ENCODE peak calls at places on chromosomes 6 and 20, in nine cellular contexts. C is IMR-90, R is tibial artery, X is psoas muscle, B is heart right ventricle, P is WTC11, L is cardiac muscle cell, Z is HFF-Myc, H is AG04450. A is an unnamed sample.

GRCh38 chr6:112475083-112475482 is 128.0 kb downstream of the RFPL4B start:
- DNase-seq in X (no peak), L (no peak), C (peak), Z (no peak), H (no peak), R (no peak), B (no peak), P (no peak), A (no peak)

GRCh38 chr6:8182209-8182845 is 80.0 kb upstream of the EEF1E1 start:
- DNase-seq in C (peak), H (no peak), P (no peak), R (no peak), L (no peak), B (no peak), X (no peak), Z (no peak), A (no peak)

GRCh38 chr6:30113377-30113759 is 478 bp upstream of the TRIM31 start:
- DNase-seq in R (no peak), H (no peak), L (no peak), P (no peak), B (no peak), Z (no peak), X (no peak), C (no peak), A (no peak)

GRCh38 chr6:39493174-39493573 is 170.7 kb upstream of the KCNK16 start:
- DNase-seq in X (no peak), Z (no peak), P (no peak), R (no peak), B (no peak), C (no peak), L (peak), H (no peak), A (no peak)

GRCh38 chr6:118860880-118861279 is 33.1 kb upstream of the ASF1A start:
- DNase-seq in P (peak), L (no peak), C (no peak), X (peak), R (no peak), H (no peak), B (no peak), Z (no peak), A (no peak)

GRCh38 chr6:149211046-149211571 is 106.4 kb upstream of the TAB2 start:
- DNase-seq in R (no peak), L (no peak), X (no peak), B (no peak), H (no peak), C (peak), P (no peak), Z (no peak), A (no peak)

GRCh38 chr6:169048806-169049205 is 204.8 kb downstream of the THBS2 start:
- DNase-seq in P (no peak), C (no peak), H (no peak), R (no peak), B (no peak), Z (no peak), L (no peak), X (no peak), A (no peak)

GRCh38 chr6:44558315-44559227 is 171.1 kb downstream of the CDC5L start:
- DNase-seq in R (no peak), X (no peak), H (no peak), L (no peak), B (no peak), C (no peak), Z (no peak), P (no peak), A (no peak)

GRCh38 chr20:45822863-45823262 is 4.2 kb downstream of the TNNC2 start:
- DNase-seq in R (no peak), L (no peak), P (no peak), B (no peak), X (no peak), C (peak), Z (no peak), H (no peak), A (no peak)

GRCh38 chr6:53728570-53729194 is 63.1 kb upstream of the KLHL31 start:
- DNase-seq in X (no peak), Z (peak), B (peak), P (peak), R (no peak), C (peak), L (peak), H (peak), A (no peak)

GRCh38 chr20:3560578-3560977 is 89.8 kb downstream of the ATRN start:
- DNase-seq in P (no peak), C (peak), R (no peak), X (no peak), B (no peak), H (no peak), L (no peak), Z (no peak), A (no peak)

GRCh38 chr6:168212322-168212721 is 107.3 kb downstream of the DACT2 start:
- DNase-seq in L (no peak), P (no peak), Z (no peak), R (peak), C (no peak), B (no peak), X (no peak), H (no peak), A (no peak)

GRCh38 chr6:157597461-157598312 is 216.7 kb downstream of the ZDHHC14 start:
- DNase-seq in P (peak), R (peak), H (no peak), C (no peak), B (peak), Z (no peak), L (peak), X (no peak), A (no peak)

GRCh38 chr20:36446557-36446956 is 94.8 kb upstream of the MYL9 start:
- DNase-seq in X (no peak), C (no peak), B (no peak), P (no peak), Z (no peak), H (no peak), R (no peak), L (no peak), A (no peak)

GRCh38 chr20:3042621-3043020 is 801 bp upstream of the GNRH2 start:
- DNase-seq in B (peak), X (peak), H (no peak), L (no peak), R (peak), Z (no peak), C (no peak), P (no peak), A (no peak)

GRCh38 chr20:34781250-34781649 is 44.2 kb downstream of the NCOA6 start:
- DNase-seq in R (no peak), B (no peak), Z (no peak), P (no peak), H (no peak), X (no peak), L (no peak), C (no peak), A (no peak)

GRCh38 chr6:26420607-26421235 is 18.6 kb downstream of the BTN3A1 start:
- DNase-seq in L (peak), X (no peak), H (no peak), B (peak), R (no peak), C (peak), P (peak), Z (no peak), A (no peak)

GRCh38 chr6:190596-191395 is 101.5 kb upstream of the DUSP22 start:
- DNase-seq in L (peak), X (no peak), H (no peak), Z (no peak), P (no peak), C (no peak), R (no peak), B (no peak), A (no peak)

GRCh38 chr6:105507811-105508210 is 104.9 kb upstream of the PREP start:
- DNase-seq in P (no peak), C (no peak), L (no peak), B (no peak), X (no peak), Z (no peak), H (no peak), R (no peak), A (no peak)

GRCh38 chr6:42961020-42961470 is 491 bp downstream of the GNMT start:
- DNase-seq in L (no peak), B (no peak), P (no peak), X (no peak), Z (no peak), H (no peak), C (no peak), R (no peak), A (no peak)

GRCh38 chr6:42962502-42963178 is 2.1 kb downstream of the GNMT start:
- DNase-seq in C (no peak), L (no peak), X (no peak), B (no peak), P (no peak), H (no peak), Z (no peak), R (no peak), A (no peak)

GRCh38 chr6:42962096-42962495 is 1.5 kb downstream of the GNMT start:
- DNase-seq in H (no peak), R (no peak), L (no peak), P (no peak), C (no peak), Z (no peak), B (no peak), X (no peak), A (no peak)

GRCh38 chr6:42963179-42963854 is 2.8 kb downstream of the GNMT start:
- DNase-seq in B (no peak), P (no peak), H (no peak), C (no peak), Z (no peak), R (no peak), X (no peak), L (no peak), A (no peak)

GRCh38 chr6:42963855-42964605 is 3.5 kb downstream of the GNMT start:
- DNase-seq in P (peak), B (no peak), Z (no peak), H (peak), X (no peak), C (peak), R (no peak), L (peak), A (no peak)
- TF ChIP-seq CTCF in P (no peak), B (no peak), Z (peak), H (peak), X (no peak), C (peak), R (no peak), L (peak), A (peak)

DNA sequence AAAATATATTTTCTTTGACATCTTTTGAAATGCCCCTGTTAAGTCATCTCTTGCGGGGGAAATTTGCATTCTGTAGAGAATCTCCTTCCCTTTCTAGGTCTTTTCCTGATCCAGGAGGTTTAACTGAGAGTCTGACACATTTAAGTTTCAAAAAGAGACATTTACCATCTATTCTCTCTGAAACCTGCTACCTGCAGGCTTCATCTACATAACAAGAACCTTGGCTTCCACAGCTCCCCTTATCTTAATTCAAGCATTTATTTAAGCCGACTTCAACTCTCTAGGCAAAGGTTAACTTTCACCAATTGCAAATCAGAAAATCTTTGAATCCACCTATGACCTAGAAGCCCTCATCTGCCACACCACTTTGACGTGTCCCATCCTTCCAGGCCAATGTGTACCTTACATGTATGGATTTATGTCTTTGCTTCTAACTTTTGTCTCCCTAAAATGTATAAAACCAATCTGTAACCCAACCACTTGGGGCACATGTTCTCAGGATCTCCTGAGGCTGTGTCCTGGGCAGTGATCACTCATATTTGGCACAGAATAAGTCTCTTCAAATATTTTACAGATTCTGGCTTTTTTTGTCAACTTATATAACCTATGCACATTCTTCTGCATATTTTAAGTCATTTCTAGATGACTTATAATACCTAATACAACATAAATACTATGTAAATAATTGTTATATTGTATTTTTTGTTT is 666.7 kb downstream of the UTRN start:
- DNase-seq in Z (no peak), R (no peak), H (no peak), B (no peak), P (no peak), X (no peak), C (no peak), L (no peak), A (no peak)
- TF ChIP-seq CTCF in Z (no peak), R (no peak), H (no peak), B (no peak), P (no peak), X (no peak), C (no peak), L (no peak), A (no peak)

GRCh38 chr6:86474081-86474480 is 463.2 kb upstream of the HTR1E start:
- DNase-seq in H (no peak), L (no peak), B (no peak), C (no peak), Z (no peak), P (no peak), R (no peak), X (no peak), A (no peak)
- TF ChIP-seq CTCF in H (no peak), L (no peak), B (no peak), C (no peak), Z (no peak), P (no peak), R (no peak), X (no peak), A (no peak)

GRCh38 chr6:151107897-151108427 is 131.8 kb upstream of the AKAP12 start:
- DNase-seq in L (no peak), B (no peak), P (no peak), X (no peak), R (no peak), C (no peak), H (no peak), Z (no peak), A (no peak)
- TF ChIP-seq CTCF in L (no peak), B (no peak), P (no peak), X (no peak), R (no peak), C (no peak), H (no peak), Z (no peak), A (no peak)

DNA sequence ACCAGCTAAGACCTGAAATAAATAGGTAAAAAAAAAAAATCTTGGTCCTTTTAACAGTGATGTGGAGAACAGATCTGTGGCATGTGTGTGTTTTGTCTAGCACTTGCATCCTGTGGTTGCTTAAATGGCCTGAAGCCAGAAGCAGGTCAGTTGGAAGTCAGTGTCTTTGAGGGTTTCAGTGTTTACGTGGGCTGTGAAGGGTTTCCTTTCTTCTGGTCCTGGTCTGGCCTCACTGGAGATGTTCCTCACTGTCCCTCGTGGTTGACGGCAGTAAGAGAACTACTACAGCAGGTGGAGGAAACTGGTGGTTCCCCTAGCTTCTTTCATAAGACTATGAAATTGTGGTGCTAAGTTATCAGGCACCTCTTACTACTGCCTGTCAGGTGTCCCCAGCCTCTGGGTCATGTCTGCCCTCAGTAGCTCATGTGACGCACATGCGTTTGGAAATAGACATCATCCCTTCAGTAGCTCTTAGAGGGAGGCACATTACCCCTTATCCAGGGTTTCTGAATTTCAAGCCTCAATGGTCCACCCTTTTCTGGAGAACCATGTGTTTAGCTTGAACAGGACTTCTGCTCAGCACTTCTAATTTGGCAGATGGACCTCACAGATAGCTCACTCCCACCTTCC is 59.4 kb upstream of the SCP2D1 start:
- DNase-seq in R (no peak), P (no peak), Z (no peak), C (peak), X (no peak), B (no peak), L (no peak), H (no peak), A (peak)
- TF ChIP-seq CTCF in R (no peak), P (no peak), Z (no peak), C (no peak), X (no peak), B (no peak), L (no peak), H (no peak), A (peak)

GRCh38 chr6:55943329-55943728 is 67.9 kb upstream of the BMP5 start:
- DNase-seq in P (no peak), H (no peak), X (no peak), L (no peak), R (no peak), Z (no peak), B (no peak), C (peak), A (no peak)

GRCh38 chr6:55937227-55937626 is 61.8 kb upstream of the BMP5 start:
- DNase-seq in L (no peak), R (no peak), P (no peak), X (no peak), Z (no peak), B (no peak), H (no peak), C (no peak), A (no peak)

GRCh38 chr6:55941713-55942112 is 66.3 kb upstream of the BMP5 start:
- DNase-seq in P (no peak), B (no peak), X (no peak), C (peak), Z (no peak), L (no peak), H (no peak), R (no peak), A (no peak)
- TF ChIP-seq CTCF in P (no peak), B (no peak), X (no peak), C (peak), Z (no peak), L (no peak), H (peak), R (no peak), A (no peak)

DNA sequence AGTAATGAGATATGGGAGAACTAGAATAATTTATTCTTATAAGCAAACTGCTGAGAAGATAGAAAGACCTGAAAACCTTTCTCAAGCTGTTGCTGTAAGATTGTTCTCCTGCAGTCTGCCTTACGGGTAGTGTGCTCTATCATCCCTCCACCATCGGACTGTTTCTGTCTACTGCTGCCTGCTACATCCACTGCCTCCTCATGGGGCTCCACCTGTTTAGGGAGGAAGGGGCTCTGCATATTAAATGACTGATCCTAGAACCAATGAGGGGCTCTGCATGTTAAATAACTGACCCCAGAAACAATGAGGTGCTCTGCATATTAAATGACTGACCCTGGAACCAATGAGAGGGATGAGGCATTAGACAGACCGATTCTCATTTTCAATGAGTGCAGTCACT is 654.6 kb downstream of the KIF16B start:
- DNase-seq in X (no peak), P (no peak), L (no peak), H (no peak), R (no peak), B (no peak), Z (no peak), C (no peak), A (no peak)
- TF ChIP-seq CTCF in X (no peak), P (no peak), L (no peak), H (no peak), R (no peak), B (no peak), Z (no peak), C (no peak), A (no peak)

GRCh38 chr6:4055420-4056041 is 23.4 kb downstream of the FAM217A start:
- DNase-seq in R (peak), X (no peak), B (no peak), C (peak), L (no peak), Z (peak), H (peak), P (no peak), A (no peak)
- TF ChIP-seq CTCF in R (peak), X (peak), B (no peak), C (peak), L (peak), Z (peak), H (peak), P (no peak), A (no peak)

DNA sequence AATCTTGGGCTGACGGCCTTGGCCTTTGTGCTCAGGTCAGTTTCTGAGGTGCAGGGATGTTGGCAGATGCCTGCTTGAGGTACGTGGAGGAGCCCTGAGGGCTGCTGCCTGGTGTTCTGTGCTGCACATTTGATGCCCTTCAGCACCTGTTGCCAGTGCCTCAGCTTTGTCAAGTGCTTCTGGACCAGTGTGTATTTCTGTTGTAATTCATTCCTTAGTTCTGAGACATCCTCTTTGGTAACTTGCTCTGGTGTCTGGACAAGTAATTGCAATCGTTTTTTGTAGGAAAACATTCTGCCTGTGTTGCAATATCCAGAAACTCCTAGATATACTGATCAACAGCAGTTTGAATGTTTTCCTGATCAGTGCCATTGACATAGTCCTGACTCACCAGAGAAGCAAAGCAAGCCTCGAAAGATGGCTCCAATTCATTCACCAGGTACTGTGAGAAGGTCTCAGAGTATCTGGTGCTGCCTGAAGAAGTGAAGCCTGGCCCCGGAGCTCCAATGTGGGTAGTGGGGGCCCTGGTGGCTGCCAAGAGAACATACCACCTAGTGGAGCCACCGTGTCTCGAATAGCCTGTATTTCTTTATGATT is 26.7 kb downstream of the ZNF337 start:
- DNase-seq in L (peak), X (no peak), R (no peak), C (peak), B (no peak), Z (no peak), P (peak), H (peak), A (no peak)
- TF ChIP-seq CTCF in L (no peak), X (no peak), R (no peak), C (peak), B (no peak), Z (peak), P (no peak), H (peak), A (no peak)

GRCh38 chr20:20184711-20185110 is 132.4 kb downstream of the CFAP61 start:
- DNase-seq in R (no peak), P (no peak), H (no peak), Z (no peak), C (no peak), X (no peak), L (no peak), B (no peak), A (no peak)

GRCh38 chr20:20181322-20181721 is 129.0 kb downstream of the CFAP61 start:
- DNase-seq in L (no peak), P (no peak), H (no peak), Z (no peak), B (no peak), R (no peak), C (no peak), X (no peak), A (no peak)

GRCh38 chr20:20188647-20189046 is 136.3 kb downstream of the CFAP61 start:
- DNase-seq in C (no peak), B (no peak), Z (no peak), R (no peak), P (no peak), X (no peak), L (no peak), H (no peak), A (no peak)

GRCh38 chr20:20184149-20184548 is 131.8 kb downstream of the CFAP61 start:
- DNase-seq in C (no peak), L (no peak), P (peak), H (no peak), X (no peak), Z (no peak), R (no peak), B (no peak), A (no peak)
- TF ChIP-seq CTCF in C (peak), L (peak), P (peak), H (peak), X (no peak), Z (peak), R (no peak), B (no peak), A (peak)

A was measured in GM12864.